ENCODE peak calls at places on chromosomes 11 and 22, in four cellular contexts. C is K562, H is SK-N-SH, P is HepG2. K is an unnamed sample.

GRCh38 chr11:47132490-47132889 is 44.2 kb downstream of the ARFGAP2 start:
- DNase-seq in C (no peak), H (no peak), P (no peak), K (no peak)

GRCh38 chr11:6468712-6469495 is 4.8 kb downstream of the TRIM3 start:
- DNase-seq in C (peak), H (peak), P (peak), K (peak)

GRCh38 chr11:35030716-35031213 is 108.2 kb upstream of the CD44 start:
- DNase-seq in C (peak), H (no peak), P (no peak), K (no peak)

GRCh38 chr11:46055371-46055770 is 65.9 kb downstream of the PHF21A start:
- DNase-seq in C (no peak), H (no peak), P (peak), K (peak)

GRCh38 chr22:45098056-45098455 is 65.7 kb upstream of the NUP50 start:
- DNase-seq in C (no peak), H (no peak), P (no peak), K (no peak)

GRCh38 chr11:1939006-1939626 is 8.0 kb upstream of the MRPL23 start:
- DNase-seq in C (no peak), H (peak), P (no peak), K (no peak)

GRCh38 chr11:76655466-76656086 is 15.0 kb downstream of the LRRC32 start:
- DNase-seq in C (no peak), H (no peak), P (no peak), K (no peak)

GRCh38 chr11:134154441-134154840 is 69.3 kb downstream of the NCAPD3 start:
- DNase-seq in C (no peak), H (no peak), P (no peak), K (no peak)

GRCh38 chr11:6601041-6601461 is 2.4 kb downstream of the RRP8 start:
- DNase-seq in C (no peak), H (no peak), P (no peak), K (no peak)

GRCh38 chr11:74072286-74072685 is 63.4 kb upstream of the UCP3 start:
- DNase-seq in C (no peak), H (no peak), P (no peak), K (no peak)

GRCh38 chr11:126607374-126607773 is 251.9 kb downstream of the ST3GAL4 start:
- DNase-seq in C (peak), H (peak), P (peak), K (peak)

GRCh38 chr22:31344369-31345330 is 1.5 kb downstream of the PATZ1 start:
- DNase-seq in C (no peak), H (peak), P (no peak), K (peak)

GRCh38 chr11:17811416-17811815 is 76.8 kb downstream of the KCNC1 start:
- DNase-seq in C (no peak), H (no peak), P (no peak), K (peak)

GRCh38 chr11:79100093-79100704 is 340.6 kb downstream of the TENM4 start:
- DNase-seq in C (peak), H (peak), P (peak), K (peak)

GRCh38 chr11:57476883-57477506 is 16.7 kb downstream of the RTN4RL2 start:
- DNase-seq in C (peak), H (no peak), P (no peak), K (peak)

DNA sequence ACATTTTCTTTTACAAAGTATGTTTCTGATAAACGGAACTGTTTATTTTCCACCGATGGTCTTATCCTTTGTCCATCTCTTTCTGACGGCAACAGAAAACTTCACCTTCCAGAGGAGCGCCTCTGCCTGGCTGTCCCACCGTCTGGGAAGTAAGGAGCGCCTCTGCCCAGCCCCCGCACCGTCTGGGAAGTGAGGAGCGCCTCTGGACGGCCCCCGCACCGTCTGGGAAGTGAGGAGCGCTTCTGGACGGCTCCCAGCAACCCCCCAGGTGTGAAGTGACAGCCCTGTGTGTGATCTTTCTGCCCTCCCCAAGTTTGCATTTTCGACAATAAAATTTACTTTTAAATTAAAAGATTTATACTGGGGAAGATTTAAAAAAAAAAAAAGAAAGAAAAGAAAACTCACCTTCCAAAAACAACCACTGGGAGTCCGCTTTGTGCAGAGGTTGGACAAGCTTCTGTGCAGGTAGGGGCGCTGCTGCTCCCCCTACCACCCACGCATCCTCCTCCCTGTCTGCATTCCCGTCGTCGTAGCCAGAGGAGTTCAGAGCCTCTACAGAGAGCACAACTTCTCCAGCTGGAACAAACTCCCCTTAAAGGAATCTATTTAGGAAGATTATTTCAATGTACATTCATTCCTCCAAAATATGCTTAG is 1.0 kb upstream of the APOBEC3B start:
- DNase-seq in C (peak), H (no peak), P (peak), K (peak)
- TF ChIP-seq JUND in C (no peak), H (no peak), P (no peak), K (no peak)

DNA sequence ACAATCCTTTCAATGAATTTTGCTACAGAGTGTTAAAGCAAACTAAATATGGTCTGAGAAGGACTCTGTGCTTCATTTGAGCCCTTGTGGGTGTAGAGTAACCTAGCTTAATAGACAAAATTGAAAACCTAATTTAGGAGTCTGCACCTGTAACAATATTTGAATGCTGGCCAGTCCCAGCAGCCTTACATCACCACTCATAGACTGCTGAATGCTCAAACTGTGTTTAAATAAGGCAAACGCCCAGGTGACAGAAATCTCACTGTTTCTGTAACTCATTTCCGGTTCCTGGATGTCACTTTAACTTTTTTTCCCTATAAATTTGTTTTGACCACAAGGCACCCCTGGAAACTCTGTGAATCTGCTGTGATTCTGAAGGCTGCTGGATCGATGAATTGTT is 45.5 kb upstream of the GLYATL1B start:
- DNase-seq in C (no peak), H (no peak), P (no peak), K (no peak)
- TF ChIP-seq JUND in C (no peak), H (no peak), P (no peak), K (no peak)

DNA sequence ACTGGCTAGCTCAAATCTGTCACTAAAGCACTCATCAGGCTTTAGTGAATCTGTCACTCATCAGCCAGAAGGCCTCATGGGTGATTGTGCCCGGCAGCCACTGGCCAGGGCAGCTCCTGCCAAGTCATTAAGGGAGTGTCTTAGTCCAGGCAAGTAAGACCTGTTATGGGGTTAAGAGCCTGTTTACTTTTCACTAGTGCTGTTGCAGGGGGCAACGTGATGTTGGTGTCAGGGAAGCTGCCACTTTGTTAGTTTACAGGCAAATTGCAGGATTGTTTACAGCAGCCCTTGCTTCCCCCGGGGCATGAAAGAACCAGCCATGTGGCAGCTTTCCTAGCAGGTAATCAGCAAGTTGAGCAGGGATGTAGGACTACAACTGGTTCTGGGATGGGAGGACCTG is 155.6 kb upstream of the NCAM1 start:
- DNase-seq in C (no peak), H (no peak), P (no peak), K (no peak)
- TF ChIP-seq JUND in C (no peak), H (no peak), P (no peak), K (no peak)

GRCh38 chr11:9665749-9666148 is 1.9 kb downstream of the SWAP70 start:
- DNase-seq in C (no peak), H (no peak), P (no peak), K (no peak)

GRCh38 chr11:9660886-9661285 is 3.0 kb upstream of the SWAP70 start:
- DNase-seq in C (no peak), H (no peak), P (no peak), K (no peak)

GRCh38 chr11:9663699-9664275 is at the start of gene SWAP70:
- DNase-seq in C (peak), H (peak), P (peak), K (peak)

GRCh38 chr11:9664276-9665171 is 647 bp downstream of the SWAP70 start:
- DNase-seq in C (no peak), H (no peak), P (peak), K (peak)

DNA sequence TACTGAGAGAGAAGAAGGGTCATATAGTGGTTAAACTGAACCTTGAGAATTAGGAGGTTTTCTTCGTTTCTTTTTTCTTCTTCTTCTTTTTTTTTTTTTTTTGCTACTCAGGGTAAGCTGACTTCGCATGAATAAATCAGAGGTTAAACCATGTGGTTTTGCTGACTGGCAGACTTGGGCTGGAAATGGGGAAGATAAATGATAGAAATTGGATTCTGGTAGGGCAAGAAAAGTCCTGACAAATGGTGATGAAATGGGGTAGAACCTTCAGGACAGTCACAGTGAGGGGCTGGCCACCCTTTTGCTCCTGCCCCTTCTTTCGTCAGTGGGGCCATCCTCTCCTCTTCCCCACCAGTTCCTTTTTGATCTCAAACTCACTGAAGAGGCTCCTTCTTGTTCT is 1.6 kb upstream of the SWAP70 start:
- DNase-seq in C (no peak), H (no peak), P (no peak), K (no peak)
- TF ChIP-seq JUND in C (no peak), H (no peak), P (no peak), K (no peak)

GRCh38 chr11:113247231-113247630 is 67.2 kb upstream of the TTC12 start:
- DNase-seq in C (no peak), H (no peak), P (no peak), K (no peak)
- TF ChIP-seq JUND in C (no peak), H (no peak), P (no peak), K (no peak)

GRCh38 chr22:50294319-50294656 is 13.2 kb downstream of the PLXNB2 start:
- DNase-seq in C (no peak), H (no peak), P (no peak), K (no peak)

GRCh38 chr22:50289942-50290630 is 17.4 kb downstream of the PLXNB2 start:
- DNase-seq in C (no peak), H (no peak), P (no peak), K (no peak)

GRCh38 chr22:50296658-50297490 is 10.6 kb downstream of the PLXNB2 start:
- DNase-seq in C (peak), H (no peak), P (peak), K (no peak)

GRCh38 chr22:50292643-50293440 is 14.6 kb downstream of the PLXNB2 start:
- DNase-seq in C (no peak), H (no peak), P (no peak), K (no peak)

DNA sequence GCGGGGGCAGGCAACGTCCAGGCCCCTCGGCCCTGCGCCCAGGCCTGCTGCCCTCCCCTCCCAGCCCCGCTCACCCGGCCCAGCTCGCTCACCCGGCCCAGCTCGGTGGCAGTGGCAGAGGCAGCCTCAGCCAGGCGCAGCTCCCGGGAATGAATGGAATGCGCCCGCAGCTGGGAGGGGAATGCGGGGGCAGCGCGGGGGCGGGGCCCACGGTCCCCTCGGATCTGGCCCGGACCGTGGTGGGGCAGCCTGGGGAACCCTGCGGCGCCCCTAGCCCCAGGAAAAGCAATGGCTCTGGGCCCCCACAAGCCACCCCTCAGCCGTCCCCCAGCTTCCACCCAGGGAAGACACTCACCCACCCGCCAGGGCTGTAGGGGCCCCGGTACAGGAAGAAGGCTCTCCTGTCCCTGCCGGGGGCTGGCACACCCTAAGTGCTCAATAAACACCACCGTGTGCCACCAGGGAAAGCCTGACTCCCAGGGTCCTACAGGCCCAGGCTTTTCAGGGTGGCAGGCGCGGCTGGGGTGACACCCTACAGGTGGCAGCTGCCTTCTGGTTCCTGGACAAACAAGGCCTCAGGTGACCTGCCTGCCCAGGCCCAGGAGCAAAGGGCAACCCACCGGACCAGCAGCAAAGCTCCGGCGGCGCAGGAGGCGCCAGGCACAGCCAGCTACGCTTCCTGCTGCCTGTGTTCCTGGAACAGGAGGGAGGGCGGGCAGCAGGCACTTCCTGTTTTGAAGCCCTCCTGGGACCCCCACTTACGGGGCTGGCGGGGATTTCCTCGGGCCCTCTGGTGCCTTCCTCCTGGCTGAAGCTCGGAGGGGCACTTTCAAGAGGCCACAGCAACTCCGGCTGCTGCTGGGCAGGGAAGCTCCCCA is 13.8 kb downstream of the PLXNB2 start:
- DNase-seq in C (no peak), H (peak), P (peak), K (no peak)
- TF ChIP-seq JUND in C (no peak), H (no peak), P (no peak), K (no peak)

GRCh38 chr11:133070053-133070713 is 462.1 kb downstream of the OPCML start:
- DNase-seq in C (no peak), H (no peak), P (no peak), K (no peak)
- TF ChIP-seq JUND in C (no peak), H (no peak), P (no peak), K (no peak)

GRCh38 chr11:28251263-28251662 is 143.1 kb downstream of the METTL15 start:
- DNase-seq in C (no peak), H (no peak), P (no peak), K (no peak)
- TF ChIP-seq JUND in C (no peak), H (no peak), P (no peak), K (no peak)